ENCODE peak calls at places on chromosomes 12 and 14, in seven cellular contexts. Z is WTC11, H is GM12878, L is K562, J is H1, C is HCT116, U is HepG2. A is an unnamed sample.

GRCh38 chr12:5244513-5244972 is 187.4 kb upstream of the NTF3 start:
- DNase-seq in U (no peak), J (no peak), Z (peak), C (no peak), L (peak), H (no peak), A (no peak)

GRCh38 chr12:18752280-18752920 is 14.5 kb downstream of the CAPZA3 start:
- DNase-seq in H (no peak), L (peak), Z (peak), C (no peak), J (peak), U (no peak), A (no peak)

GRCh38 chr12:9784326-9784725 is 23.6 kb upstream of the CD69 start:
- DNase-seq in U (no peak), L (no peak), H (no peak), Z (no peak), J (no peak), C (no peak), A (no peak)

GRCh38 chr12:121089813-121090430 is 42.8 kb upstream of the P2RX7 start:
- DNase-seq in H (no peak), L (no peak), J (no peak), Z (no peak), U (no peak), C (no peak), A (no peak)

GRCh38 chr12:52633383-52633782 is 15.0 kb upstream of the KRT73 start:
- DNase-seq in U (no peak), J (no peak), C (no peak), Z (no peak), H (no peak), L (no peak), A (no peak)

GRCh38 chr12:26488339-26488738 is 293.0 kb downstream of the SSPN start:
- DNase-seq in L (no peak), Z (no peak), C (no peak), U (no peak), H (no peak), J (no peak), A (no peak)

GRCh38 chr12:12562585-12563245 is at the start of gene DUSP16:
- DNase-seq in H (peak), L (peak), U (peak), Z (peak), J (peak), C (peak), A (peak)

GRCh38 chr12:76237086-76237701 is 111.0 kb downstream of the BBS10 start:
- DNase-seq in C (no peak), L (no peak), H (no peak), J (no peak), U (no peak), Z (no peak), A (no peak)

GRCh38 chr12:104272938-104273337 is 30.6 kb upstream of the EID3 start:
- DNase-seq in L (no peak), Z (no peak), H (no peak), J (no peak), U (no peak), C (no peak), A (no peak)

GRCh38 chr14:58138719-58139482 is 13.1 kb downstream of the ARMH4 start:
- DNase-seq in C (no peak), Z (no peak), J (no peak), U (no peak), L (no peak), H (no peak), A (no peak)

GRCh38 chr12:123059501-123059900 is 79.0 kb downstream of the ARL6IP4 start:
- DNase-seq in U (no peak), L (no peak), J (no peak), Z (no peak), H (no peak), C (no peak), A (no peak)
- TF ChIP-seq SP1 in U (no peak), L (no peak), J (no peak), Z (no peak), H (no peak), C (no peak), A (no peak)

DNA sequence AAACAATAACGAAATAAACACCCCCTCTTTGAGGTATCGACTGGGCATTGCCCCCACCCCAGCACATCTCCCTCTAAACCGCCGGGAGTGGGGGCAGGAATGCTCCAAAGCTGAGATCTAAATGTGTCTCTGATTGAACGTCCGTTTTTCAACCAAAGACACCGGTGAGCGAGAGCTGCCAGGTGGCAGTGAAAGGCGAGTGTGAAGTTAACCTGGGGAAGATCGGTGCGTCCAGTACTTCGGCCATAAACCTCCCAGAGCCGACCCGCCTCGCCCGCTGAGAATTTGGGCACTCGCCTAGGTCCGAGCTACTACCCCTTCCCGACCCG is 625 bp downstream of the ANGEL1 start:
- DNase-seq in J (no peak), C (no peak), U (no peak), L (peak), Z (no peak), H (no peak), A (peak)
- TF ChIP-seq SP1 in J (no peak), C (no peak), U (no peak), L (no peak), Z (no peak), H (no peak), A (no peak)

DNA sequence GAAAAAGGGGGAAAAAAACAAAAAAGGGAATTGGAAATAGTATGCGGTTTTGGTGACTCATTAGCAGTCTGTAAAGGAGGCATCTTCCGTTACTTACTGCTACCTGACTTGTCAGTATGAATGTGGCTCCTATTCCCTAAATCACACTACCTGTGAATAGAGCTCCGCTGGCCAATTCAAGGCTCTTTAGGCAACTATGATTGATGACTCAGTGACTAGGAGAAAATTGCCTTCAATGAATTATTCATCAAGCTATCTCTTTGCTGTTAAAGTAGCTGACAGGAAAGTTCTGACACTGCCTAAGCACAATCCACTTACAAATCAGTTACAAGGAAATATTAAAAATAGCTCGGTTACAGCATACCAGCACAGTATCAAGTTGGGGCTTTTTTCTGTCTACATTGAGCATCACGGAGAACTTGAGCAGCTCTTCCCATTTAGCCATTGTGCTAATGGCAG is 450.2 kb downstream of the FOXG1 start:
- DNase-seq in Z (no peak), U (no peak), H (no peak), C (no peak), J (no peak), L (no peak), A (peak)
- TF ChIP-seq SP1 in Z (no peak), U (no peak), H (no peak), C (no peak), J (no peak), L (no peak), A (no peak)

GRCh38 chr14:35847636-35848035 is 21.5 kb downstream of the BRMS1L start:
- DNase-seq in C (no peak), Z (no peak), L (no peak), H (no peak), J (no peak), U (no peak), A (no peak)
- TF ChIP-seq SP1 in C (no peak), Z (no peak), L (no peak), H (no peak), J (no peak), U (no peak), A (no peak)

DNA sequence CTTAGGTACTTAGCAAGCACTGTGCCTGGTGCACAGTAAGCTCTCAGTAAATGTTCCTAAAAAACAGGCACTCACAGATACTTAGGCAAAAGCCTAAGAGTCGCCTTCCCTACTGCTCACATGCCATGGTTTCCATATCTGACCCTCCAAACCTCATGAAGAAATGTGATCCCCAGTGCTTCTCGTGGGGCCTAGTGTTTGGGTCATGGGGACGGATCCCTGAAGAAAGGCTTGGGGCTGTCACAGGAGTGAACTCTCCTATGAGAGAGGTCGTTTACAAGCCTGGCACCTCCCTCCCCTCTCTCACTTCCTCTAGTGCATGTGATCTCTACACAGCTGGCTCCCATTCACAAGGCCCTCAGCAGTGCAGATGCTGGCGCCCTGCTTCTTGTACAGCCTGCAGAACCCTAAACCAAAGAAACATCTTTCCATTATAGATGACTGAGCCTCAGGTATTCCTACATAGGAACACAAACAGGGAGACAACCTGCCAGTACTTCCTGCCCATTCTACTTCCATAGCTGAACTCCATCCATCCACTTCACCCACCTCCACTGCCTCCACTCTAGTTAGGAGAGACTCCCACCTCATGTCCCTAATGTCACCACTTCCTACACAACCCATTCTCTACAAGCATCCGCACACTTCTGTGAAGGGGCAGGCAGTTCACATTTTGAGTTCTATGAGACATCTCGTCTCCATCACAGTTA is 2.9 kb downstream of the SLC15A4 start:
- DNase-seq in U (no peak), Z (no peak), C (no peak), J (no peak), H (no peak), L (no peak), A (no peak)
- TF ChIP-seq SP1 in U (no peak), Z (no peak), C (no peak), J (no peak), H (peak), L (no peak), A (no peak)

A was measured in HEK293T.